ENCODE peak calls at places on chromosome 21, in four cellular contexts. One of them, this sample, is unnamed.

GRCh38 chr21:45454924-45455315 is 50.0 kb downstream of the COL18A1 start:
- DNase-seq in stomach: no peak
- DNase-seq in CD8-positive, alpha-beta T cell: no peak
- DNase-seq in activated CD4-positive, alpha-beta T cell treated with anti-CD3 and anti-CD28 coated beads, Interleukin-2, amount 50 U/mL, for 1 hour: no peak
- DNase-seq in this sample: no peak

GRCh38 chr21:31647650-31648049 is 11.8 kb upstream of the SOD1 start:
- DNase-seq in stomach: no peak
- DNase-seq in CD8-positive, alpha-beta T cell: no peak
- DNase-seq in activated CD4-positive, alpha-beta T cell treated with anti-CD3 and anti-CD28 coated beads, Interleukin-2, amount 50 U/mL, for 1 hour: no peak
- DNase-seq in this sample: no peak

GRCh38 chr21:17270234-17270633 is 242.6 kb upstream of the CXADR start:
- DNase-seq in stomach: no peak
- DNase-seq in CD8-positive, alpha-beta T cell: no peak
- DNase-seq in activated CD4-positive, alpha-beta T cell treated with anti-CD3 and anti-CD28 coated beads, Interleukin-2, amount 50 U/mL, for 1 hour: no peak
- DNase-seq in this sample: peak; percentile 24

GRCh38 chr21:34977333-34977732 is 71.8 kb downstream of the RUNX1 start:
- DNase-seq in stomach: no peak
- DNase-seq in CD8-positive, alpha-beta T cell: no peak
- DNase-seq in activated CD4-positive, alpha-beta T cell treated with anti-CD3 and anti-CD28 coated beads, Interleukin-2, amount 50 U/mL, for 1 hour: no peak
- DNase-seq in this sample: no peak

GRCh38 chr21:37176716-37177115 is 90.4 kb downstream of the VPS26C start:
- DNase-seq in stomach: peak; percentile 72
- DNase-seq in CD8-positive, alpha-beta T cell: no peak
- DNase-seq in activated CD4-positive, alpha-beta T cell treated with anti-CD3 and anti-CD28 coated beads, Interleukin-2, amount 50 U/mL, for 1 hour: no peak
- DNase-seq in this sample: peak; percentile 67

GRCh38 chr21:39840373-39841097 is 26.7 kb upstream of the PCP4 start:
- DNase-seq in stomach: no peak
- DNase-seq in CD8-positive, alpha-beta T cell: no peak
- DNase-seq in activated CD4-positive, alpha-beta T cell treated with anti-CD3 and anti-CD28 coated beads, Interleukin-2, amount 50 U/mL, for 1 hour: no peak
- DNase-seq in this sample: no peak

GRCh38 chr21:25790122-25790951 is 55.6 kb downstream of the GABPA start:
- DNase-seq in stomach: no peak
- DNase-seq in CD8-positive, alpha-beta T cell: no peak
- DNase-seq in activated CD4-positive, alpha-beta T cell treated with anti-CD3 and anti-CD28 coated beads, Interleukin-2, amount 50 U/mL, for 1 hour: no peak
- DNase-seq in this sample: no peak

GRCh38 chr21:15273244-15273643 is 208.4 kb upstream of the NRIP1 start:
- DNase-seq in stomach: no peak
- DNase-seq in CD8-positive, alpha-beta T cell: no peak
- DNase-seq in activated CD4-positive, alpha-beta T cell treated with anti-CD3 and anti-CD28 coated beads, Interleukin-2, amount 50 U/mL, for 1 hour: no peak
- DNase-seq in this sample: no peak

GRCh38 chr21:45927851-45928850 is 53.4 kb upstream of the COL6A1 start:
- DNase-seq in stomach: no peak
- DNase-seq in CD8-positive, alpha-beta T cell: no peak
- DNase-seq in activated CD4-positive, alpha-beta T cell treated with anti-CD3 and anti-CD28 coated beads, Interleukin-2, amount 50 U/mL, for 1 hour: no peak
- DNase-seq in this sample: no peak